ENCODE peak calls at places on chromosome 12, in five cellular contexts. F, L, Q, Z and P are unnamed samples.

GRCh38 chr12:107243316-107243715 is 150.0 kb upstream of the CRY1 start:
- DNase-seq in F (no peak), L (no peak), Q (no peak), Z (no peak), P (no peak)

GRCh38 chr12:44876554-44877275 is 600 bp upstream of the NELL2 start:
- DNase-seq in F (no peak), L (peak; percentile 55), Q (peak; percentile 7), Z (no peak), P (peak; percentile 61)

GRCh38 chr12:67237231-67237630 is 31.9 kb upstream of the CAND1 start:
- DNase-seq in F (no peak), L (no peak), Q (no peak), Z (no peak), P (no peak)

GRCh38 chr12:108915632-108916133 is 35.8 kb downstream of the DAO start:
- DNase-seq in F (no peak), L (no peak), Q (no peak), Z (no peak), P (no peak)

GRCh38 chr12:58189030-58189429 is 247.7 kb downstream of the ATP23 start:
- DNase-seq in F (no peak), L (no peak), Q (no peak), Z (no peak), P (no peak)

GRCh38 chr12:58502236-58502635 is 418.1 kb downstream of the LRIG3 start:
- DNase-seq in F (no peak), L (peak; percentile 81), Q (peak; percentile 36), Z (no peak), P (no peak)

GRCh38 chr12:119020377-119021360 is 39.3 kb downstream of the SRRM4 start:
- DNase-seq in F (no peak), L (no peak), Q (no peak), Z (peak; percentile 46), P (no peak)

GRCh38 chr12:123427036-123427769 is 9.3 kb downstream of the RILPL2 start:
- DNase-seq in F (no peak), L (no peak), Q (no peak), Z (no peak), P (no peak)

GRCh38 chr12:42887657-42888056 is 298.1 kb upstream of the PRICKLE1 start:
- DNase-seq in F (no peak), L (no peak), Q (no peak), Z (no peak), P (no peak)

GRCh38 chr12:92034858-92035401 is 110.7 kb downstream of the BTG1 start:
- DNase-seq in F (peak; percentile 68), L (peak; percentile 65), Q (peak; percentile 96), Z (peak; percentile 59), P (no peak)

GRCh38 chr12:1837541-1838206 is 17.3 kb downstream of the LRTM2 start:
- DNase-seq in F (no peak), L (no peak), Q (peak; percentile 37), Z (no peak), P (no peak)